ENCODE peak calls at places on chromosomes 12 and 14, in eight cellular contexts. T is psoas muscle, K is fibroblast of lung, M is Panc1, A is transverse colon, Q is left ventricle myocardium inferior, F is right atrium auricular region, Y is A549. X is an unnamed sample.

GRCh38 chr12:121059031-121059898 is 20.2 kb upstream of the OASL start:
- DNase-seq in T (no peak), K (no peak), M (no peak), A (no peak), Q (no peak), F (peak; percentile 50), Y (no peak), X (no peak)

GRCh38 chr14:20624495-20625070 is 16.9 kb downstream of the OR6S1 start:
- DNase-seq in T (peak; percentile 69), K (peak; percentile 62), M (no peak), A (peak; percentile 82), Q (peak; percentile 46), F (peak; percentile 73), Y (peak; percentile 75), X (peak; percentile 34)

GRCh38 chr14:21846227-21846885 is 172.7 kb upstream of the OR4E1 start:
- DNase-seq in T (no peak), K (no peak), M (no peak), A (peak; percentile 49), Q (no peak), F (no peak), Y (no peak), X (no peak)

GRCh38 chr12:106493531-106493930 is 89.3 kb upstream of the RFX4 start:
- DNase-seq in T (no peak), K (no peak), M (no peak), A (no peak), Q (no peak), F (no peak), Y (no peak), X (no peak)

GRCh38 chr12:106586803-106587684 is 4.2 kb downstream of the RFX4 start:
- DNase-seq in T (no peak), K (no peak), M (no peak), A (no peak), Q (no peak), F (no peak), Y (no peak), X (no peak)

GRCh38 chr12:46145881-46146280 is 123.0 kb downstream of the SLC38A1 start:
- DNase-seq in T (no peak), K (no peak), M (no peak), A (no peak), Q (no peak), F (no peak), Y (no peak), X (no peak)

GRCh38 chr12:7501031-7501585 is 2.5 kb downstream of the CD163 start:
- DNase-seq in T (no peak), K (no peak), M (no peak), A (no peak), Q (no peak), F (no peak), Y (no peak), X (no peak)

GRCh38 chr14:70640938-70641547 is 673 bp upstream of the TTC9 start:
- DNase-seq in T (peak; percentile 86), K (peak; percentile 30), M (no peak), A (peak; percentile 61), Q (no peak), F (no peak), Y (peak; percentile 61), X (peak; percentile 91)

GRCh38 chr12:126663304-126664094 is 1598.3 kb downstream of the AACS start:
- DNase-seq in T (no peak), K (no peak), M (no peak), A (no peak), Q (no peak), F (no peak), Y (peak; percentile 8), X (no peak)

GRCh38 chr14:56216631-56217379 is 98.6 kb downstream of the PELI2 start:
- DNase-seq in T (peak; percentile 69), K (peak; percentile 46), M (no peak), A (peak; percentile 51), Q (peak; percentile 54), F (no peak), Y (no peak), X (peak; percentile 21)

GRCh38 chr12:98645572-98646067 is 530 bp downstream of the APAF1 start:
- DNase-seq in T (no peak), K (no peak), M (no peak), A (peak; percentile 33), Q (no peak), F (peak; percentile 61), Y (peak; percentile 27), X (peak; percentile 9)

GRCh38 chr12:20188930-20189653 is 179.2 kb upstream of the PDE3A start:
- DNase-seq in T (no peak), K (peak; percentile 52), M (no peak), A (no peak), Q (no peak), F (no peak), Y (no peak), X (no peak)

GRCh38 chr12:121465921-121466799 is 66.2 kb downstream of the RNF34 start:
- DNase-seq in T (peak; percentile 55), K (no peak), M (no peak), A (peak; percentile 46), Q (no peak), F (no peak), Y (peak; percentile 43), X (no peak)

GRCh38 chr12:105761075-105761474 is 377.7 kb downstream of the NUAK1 start:
- DNase-seq in T (no peak), K (no peak), M (no peak), A (no peak), Q (no peak), F (no peak), Y (no peak), X (no peak)

GRCh38 chr12:104183443-104183842 is 32.1 kb upstream of the TXNRD1 start:
- DNase-seq in T (no peak), K (no peak), M (no peak), A (no peak), Q (no peak), F (no peak), Y (no peak), X (no peak)

GRCh38 chr14:22532345-22533056 is 56.5 kb downstream of the DAD1 start:
- DNase-seq in T (no peak), K (peak; percentile 28), M (no peak), A (no peak), Q (no peak), F (no peak), Y (no peak), X (no peak)

GRCh38 chr12:2229661-2230539 is 177.1 kb downstream of the CACNA1C start:
- DNase-seq in T (no peak), K (no peak), M (no peak), A (no peak), Q (no peak), F (no peak), Y (no peak), X (no peak)

GRCh38 chr14:61145903-61146411 is 135.2 kb downstream of the TMEM30B start:
- DNase-seq in T (no peak), K (peak; percentile 80), M (no peak), A (no peak), Q (no peak), F (no peak), Y (no peak), X (no peak)

GRCh38 chr12:45050751-45051489 is at the start of gene DBX2:
- DNase-seq in T (peak; percentile 51), K (peak; percentile 1), M (no peak), A (no peak), Q (no peak), F (no peak), Y (no peak), X (no peak)

GRCh38 chr12:103742349-103742784 is 98.7 kb downstream of the NT5DC3 start:
- DNase-seq in T (no peak), K (peak; percentile 10), M (no peak), A (peak; percentile 59), Q (no peak), F (no peak), Y (no peak), X (no peak)

DNA sequence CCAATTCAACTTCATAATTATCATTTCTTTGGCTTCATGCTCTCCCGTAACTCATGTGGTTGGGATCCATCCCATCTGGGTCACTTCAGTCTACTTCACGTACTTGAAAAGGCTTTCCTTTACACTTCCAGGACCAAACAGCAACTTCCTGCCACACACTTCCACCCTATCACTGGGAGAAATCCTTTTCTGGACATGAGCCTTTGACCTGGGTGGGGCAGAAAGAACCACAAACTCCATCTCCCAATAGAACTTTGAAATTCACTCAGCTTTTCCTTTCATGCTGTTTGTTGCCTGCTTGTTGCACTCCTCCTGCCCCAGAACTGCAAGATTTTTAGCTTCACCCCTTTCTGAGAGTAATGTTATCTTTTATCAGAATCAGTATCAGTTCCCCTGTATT is 18.4 kb upstream of the GALNT16 start:
- DNase-seq in T (no peak), K (peak; percentile 46), M (no peak), A (no peak), Q (no peak), F (no peak), Y (no peak), X (no peak)
- TF ChIP-seq CTCF in T (no peak), K (no peak), M (no peak), A (no peak), Q (no peak), F (no peak), Y (no peak), X (no peak)

DNA sequence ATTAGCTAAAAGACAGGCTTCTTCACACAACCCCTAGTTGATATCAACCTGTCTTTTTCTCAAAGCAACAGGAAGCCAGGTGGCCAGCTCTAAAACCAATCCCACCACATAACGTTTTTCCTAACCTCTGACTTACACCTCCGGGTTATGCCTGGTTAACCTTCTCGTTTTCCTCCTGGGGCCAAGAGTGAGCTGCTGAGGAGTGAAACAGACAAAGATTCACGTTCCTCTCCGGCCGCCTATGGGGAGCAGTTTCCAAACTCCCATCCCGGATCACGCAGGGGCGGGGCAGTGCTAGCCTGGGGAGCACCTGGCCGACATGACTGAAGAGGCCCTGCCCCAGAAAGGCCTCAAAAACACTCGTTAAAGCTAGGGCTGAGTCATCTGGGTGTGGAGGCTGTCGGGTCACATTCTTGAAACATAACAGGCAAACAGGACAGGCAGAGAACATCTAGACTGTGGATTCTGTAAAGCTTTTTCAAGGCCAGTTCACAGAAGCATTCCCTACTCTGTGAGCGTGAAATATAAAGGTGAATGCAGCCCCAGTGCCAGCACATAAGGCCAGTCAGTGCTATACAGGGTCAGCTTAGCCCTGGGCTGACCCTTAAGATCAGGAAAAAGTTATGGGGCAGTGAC is 25.9 kb upstream of the LGALS3 start:
- DNase-seq in T (peak; percentile 85), K (peak; percentile 97), M (peak; percentile 74), A (peak; percentile 91), Q (peak; percentile 70), F (peak; percentile 88), Y (peak; percentile 92), X (peak; percentile 83)
- H3K4me1 ChIP-seq in T (peaks cover 32% of the 10 kb centered on the region), K (peaks cover 28% of the 10 kb centered on the region), M (peaks cover 36% of the 10 kb centered on the region), A (peaks cover 52% of the 10 kb centered on the region), Q (peaks cover 97% of the 10 kb centered on the region), F (no peaks in the 10 kb centered on the region), Y (peaks cover 37% of the 10 kb centered on the region), X (peaks cover 25% of the 10 kb centered on the region)

GRCh38 chr12:131949431-131950181 is at the start of gene EP400:
- DNase-seq in T (peak; percentile 98), K (peak; percentile 92), M (peak; percentile 28), A (peak; percentile 98), Q (peak; percentile 98), F (peak; percentile 94), Y (peak; percentile 87), X (peak; percentile 90)
- TF ChIP-seq CTCF in T (peak; percentile 42), K (no peak), M (peak; percentile 94), A (peak; percentile 65), Q (peak; percentile 61), F (peak; percentile 82), Y (peak; percentile 85), X (no peak)

DNA sequence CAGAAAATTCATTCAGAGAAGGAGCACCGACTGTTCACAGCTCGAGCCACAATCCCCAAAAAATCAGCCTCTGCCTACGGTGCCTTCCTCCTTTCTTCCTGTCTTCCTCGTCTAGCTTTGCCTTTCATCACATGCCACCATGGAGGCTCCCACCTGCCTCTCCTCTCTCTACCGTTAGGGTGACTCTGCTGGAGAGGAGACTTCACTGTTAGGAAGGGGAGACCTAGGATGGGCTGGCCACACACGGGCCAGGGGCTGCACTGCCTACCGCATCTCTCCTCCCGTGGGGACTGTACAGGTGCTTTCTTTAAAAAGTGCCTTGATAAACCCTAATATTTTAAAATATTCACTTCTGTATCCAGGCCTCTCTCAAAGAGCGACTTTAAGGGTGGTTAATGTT is 1104.7 kb downstream of the BCL11B start:
- DNase-seq in T (no peak), K (no peak), M (no peak), A (no peak), Q (no peak), F (no peak), Y (no peak), X (no peak)
- H3K4me1 ChIP-seq in T (no peaks in the 10 kb centered on the region), K (no peaks in the 10 kb centered on the region), M (no peaks in the 10 kb centered on the region), A (no peaks in the 10 kb centered on the region), Q (no peaks in the 10 kb centered on the region), F (no peaks in the 10 kb centered on the region), Y (no peaks in the 10 kb centered on the region), X (no peaks in the 10 kb centered on the region)

X was measured in gastrocnemius medialis.